ENCODE peak calls at places on chromosomes 11 and 22, in seven cellular contexts. B is neural crest cell, Q is caudate nucleus, M is NCI-H774, R is nucleus accumbens, I is cardiac fibroblast, L is anterior cingulate cortex. O is an unnamed sample.

GRCh38 chr22:40258463-40259046 is 80.8 kb downstream of the TNRC6B start:
- DNase-seq in B (no peak), L (no peak), I (no peak), R (no peak), Q (no peak), M (no peak), O (no peak)

GRCh38 chr11:114088216-114088615 is 28.7 kb downstream of the ZBTB16 start:
- DNase-seq in B (no peak), M (no peak), Q (no peak), L (no peak), I (no peak), R (no peak), O (no peak)

GRCh38 chr11:6453152-6453551 is 12.4 kb upstream of the HPX start:
- DNase-seq in I (no peak), L (no peak), M (no peak), Q (no peak), R (no peak), B (no peak), O (no peak)

GRCh38 chr11:132300283-132300682 is 929.9 kb downstream of the NTM start:
- DNase-seq in I (no peak), B (no peak), M (no peak), R (no peak), Q (no peak), L (no peak), O (no peak)

GRCh38 chr11:112694813-112695212 is 266.4 kb upstream of the NCAM1 start:
- DNase-seq in I (peak; percentile 3), R (no peak), Q (no peak), B (no peak), L (no peak), M (no peak), O (no peak)

GRCh38 chr11:129639300-129639699 is 176.3 kb upstream of the TMEM45B start:
- DNase-seq in Q (no peak), M (no peak), B (no peak), L (no peak), R (no peak), I (peak; percentile 76), O (no peak)

GRCh38 chr11:62427630-62428233 is 8.9 kb downstream of the SCGB1A1 start:
- DNase-seq in Q (no peak), I (no peak), M (no peak), L (no peak), R (no peak), B (no peak), O (no peak)

GRCh38 chr22:35330258-35330861 is 30.7 kb downstream of the TOM1 start:
- DNase-seq in L (no peak), B (no peak), M (no peak), R (no peak), Q (no peak), I (peak; percentile 94), O (peak; percentile 85)

GRCh38 chr11:75376175-75376574 is 23.1 kb upstream of the RPS3 start:
- DNase-seq in M (no peak), I (no peak), Q (no peak), L (no peak), B (no peak), R (no peak), O (no peak)

GRCh38 chr11:31875861-31876625 is 64.9 kb upstream of the PAX6 start:
- DNase-seq in I (no peak), M (no peak), B (peak; percentile 34), Q (no peak), L (no peak), R (no peak), O (no peak)

GRCh38 chr11:121321614-121322243 is 29.2 kb downstream of the SC5D start:
- DNase-seq in R (peak; percentile 25), I (peak; percentile 18), Q (peak; percentile 17), M (peak; percentile 63), L (peak; percentile 53), B (no peak), O (peak; percentile 49)

GRCh38 chr11:10725114-10725906 is 25.7 kb upstream of the CTR9 start:
- DNase-seq in L (no peak), R (no peak), M (no peak), Q (no peak), I (peak; percentile 54), B (no peak), O (no peak)

GRCh38 chr11:61512435-61512834 is 3.9 kb downstream of the LRRC10B start:
- DNase-seq in L (no peak), Q (no peak), I (no peak), B (no peak), M (peak; percentile 64), R (no peak), O (no peak)

GRCh38 chr11:119338318-119338890 is 2.3 kb downstream of the C1QTNF5 start:
- DNase-seq in B (peak; percentile 80), Q (peak; percentile 70), R (peak; percentile 66), M (peak; percentile 49), I (peak; percentile 82), L (peak; percentile 51), O (peak; percentile 59)

GRCh38 chr11:125621995-125622394 is 3.0 kb upstream of the CHEK1 start:
- DNase-seq in R (no peak), M (no peak), B (no peak), Q (no peak), I (peak; percentile 55), L (no peak), O (peak; percentile 33)

O was measured in GF-D8.